ENCODE peak calls at places on chromosome 10, in nine cellular contexts. H is adrenal gland, V is transverse colon, U is IMR-90, Y is BE2C, A is psoas muscle, Q is ovary, C is cardiac muscle cell, D is spleen. I is an unnamed sample.

GRCh38 chr10:128929905-128930304 is 537.1 kb upstream of the MGMT start:
- DNase-seq in H (no peak), V (no peak), U (no peak), Y (no peak), A (no peak), Q (no peak), C (no peak), D (no peak), I (no peak)

GRCh38 chr10:14438057-14438456 is 107.3 kb upstream of the FRMD4A start:
- DNase-seq in H (no peak), V (no peak), U (no peak), Y (no peak), A (no peak), Q (no peak), C (no peak), D (no peak), I (no peak)

GRCh38 chr10:14678637-14679036 is 96.1 kb downstream of the FAM107B start:
- DNase-seq in H (no peak), V (no peak), U (no peak), Y (no peak), A (no peak), Q (no peak), C (no peak), D (no peak), I (no peak)

GRCh38 chr10:72088879-72089585 is 681 bp upstream of the SPOCK2 start:
- DNase-seq in H (no peak), V (no peak), U (no peak), Y (peak; percentile 39), A (peak; percentile 61), Q (no peak), C (peak; percentile 49), D (peak; percentile 86), I (no peak)

GRCh38 chr10:66627156-66627555 is 298.7 kb upstream of the LRRTM3 start:
- DNase-seq in H (no peak), V (no peak), U (no peak), Y (peak; percentile 42), A (no peak), Q (no peak), C (no peak), D (no peak), I (no peak)

GRCh38 chr10:9076066-9076465 is 1021.6 kb downstream of the GATA3 start:
- DNase-seq in H (no peak), V (no peak), U (no peak), Y (no peak), A (no peak), Q (no peak), C (no peak), D (no peak), I (no peak)

GRCh38 chr10:95601116-95601719 is 40.0 kb upstream of the SORBS1 start:
- DNase-seq in H (peak; percentile 88), V (peak; percentile 87), U (peak; percentile 84), Y (peak; percentile 74), A (peak; percentile 75), Q (peak; percentile 76), C (peak; percentile 93), D (no peak), I (peak; percentile 67)

GRCh38 chr10:86077871-86078638 is 288.5 kb downstream of the GRID1 start:
- DNase-seq in H (peak; percentile 13), V (no peak), U (no peak), Y (no peak), A (no peak), Q (no peak), C (no peak), D (peak; percentile 47), I (no peak)

GRCh38 chr10:76303682-76304316 is 872.4 kb downstream of the LRMDA start:
- DNase-seq in H (peak; percentile 73), V (peak; percentile 63), U (peak; percentile 71), Y (peak; percentile 74), A (peak; percentile 52), Q (peak; percentile 66), C (peak; percentile 87), D (no peak), I (no peak)

GRCh38 chr10:76302936-76303656 is 871.7 kb downstream of the LRMDA start:
- DNase-seq in H (no peak), V (no peak), U (no peak), Y (no peak), A (no peak), Q (peak; percentile 23), C (peak; percentile 33), D (no peak), I (no peak)

GRCh38 chr10:76301950-76302349 is 870.5 kb downstream of the LRMDA start:
- DNase-seq in H (no peak), V (no peak), U (no peak), Y (no peak), A (no peak), Q (no peak), C (no peak), D (no peak), I (no peak)

GRCh38 chr10:76299501-76299900 is 868.1 kb downstream of the LRMDA start:
- DNase-seq in H (no peak), V (no peak), U (no peak), Y (no peak), A (no peak), Q (no peak), C (no peak), D (no peak), I (no peak)

GRCh38 chr10:76302491-76302890 is 871.1 kb downstream of the LRMDA start:
- DNase-seq in H (no peak), V (no peak), U (no peak), Y (no peak), A (no peak), Q (no peak), C (peak; percentile 28), D (no peak), I (no peak)
- H3K4me1 ChIP-seq in H (peaks cover 4% of the 10 kb centered on the region), V (no peaks in the 10 kb centered on the region), U (peaks cover 9% of the 10 kb centered on the region), Y (no peaks in the 10 kb centered on the region), A (no peaks in the 10 kb centered on the region), Q (peaks cover 5% of the 10 kb centered on the region), C (peaks cover 28% of the 10 kb centered on the region), D (no peaks in the 10 kb centered on the region), I (no peaks in the 10 kb centered on the region)

GRCh38 chr10:121610798-121611325 is 12.6 kb upstream of the FGFR2 start:
- DNase-seq in H (no peak), V (no peak), U (no peak), Y (no peak), A (no peak), Q (no peak), C (no peak), D (peak; percentile 11), I (no peak)

GRCh38 chr10:121609426-121610380 is 11.5 kb upstream of the FGFR2 start:
- DNase-seq in H (no peak), V (no peak), U (no peak), Y (no peak), A (no peak), Q (no peak), C (no peak), D (peak; percentile 42), I (no peak)

GRCh38 chr10:121607310-121608055 is 9.2 kb upstream of the FGFR2 start:
- DNase-seq in H (no peak), V (no peak), U (no peak), Y (no peak), A (no peak), Q (no peak), C (no peak), D (no peak), I (no peak)

GRCh38 chr10:121611431-121612159 is 13.4 kb upstream of the FGFR2 start:
- DNase-seq in H (no peak), V (no peak), U (no peak), Y (peak; percentile 23), A (no peak), Q (no peak), C (no peak), D (peak; percentile 39), I (no peak)

DNA sequence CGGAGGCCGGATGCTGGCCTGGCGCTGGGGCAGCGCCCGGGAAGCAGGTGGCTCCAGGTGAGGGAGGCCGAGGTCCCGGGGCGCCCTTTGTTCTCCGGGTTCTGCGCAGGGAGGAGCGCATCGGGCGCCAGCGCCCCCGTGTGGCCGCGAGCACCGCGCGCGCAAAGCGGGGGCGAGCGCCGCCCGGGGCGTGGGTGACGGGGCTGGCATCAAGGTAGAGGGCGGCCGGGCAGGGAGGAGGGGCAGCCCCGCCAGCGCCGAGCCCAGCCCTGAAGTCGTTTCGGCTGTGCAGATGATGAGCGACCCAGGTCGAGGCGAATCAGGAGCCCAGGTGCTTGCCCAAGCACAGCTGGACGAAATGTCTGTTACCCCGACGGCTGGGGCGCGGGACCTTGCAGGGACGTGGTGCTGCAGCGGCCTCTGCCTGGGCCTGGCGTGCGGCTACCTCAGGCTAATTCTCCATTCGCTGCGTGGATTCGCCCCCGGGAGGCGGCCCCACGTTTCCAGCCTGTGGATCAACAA is 10.5 kb upstream of the FGFR2 start:
- DNase-seq in H (peak; percentile 48), V (peak; percentile 75), U (no peak), Y (peak; percentile 50), A (peak; percentile 29), Q (peak; percentile 71), C (peak; percentile 27), D (peak; percentile 68), I (no peak)
- TF ChIP-seq CTCF in H (peak; percentile 62), V (peak; percentile 94), U (peak; percentile 40), Y (peak; percentile 58), A (peak; percentile 65), Q (peak; percentile 89), C (peak; percentile 79), D (peak; percentile 62), I (peak; percentile 87)

GRCh38 chr10:125983161-125983560 is 86.8 kb downstream of the FANK1 start:
- DNase-seq in H (no peak), V (no peak), U (no peak), Y (no peak), A (no peak), Q (no peak), C (no peak), D (no peak), I (no peak)

GRCh38 chr10:125985557-125986246 is 89.3 kb downstream of the FANK1 start:
- DNase-seq in H (no peak), V (no peak), U (no peak), Y (no peak), A (no peak), Q (no peak), C (no peak), D (no peak), I (no peak)

GRCh38 chr10:125982256-125982948 is 86.0 kb downstream of the FANK1 start:
- DNase-seq in H (peak; percentile 70), V (peak; percentile 17), U (peak; percentile 74), Y (peak; percentile 75), A (no peak), Q (peak; percentile 28), C (peak; percentile 76), D (no peak), I (no peak)

GRCh38 chr10:125980521-125980920 is 84.2 kb downstream of the FANK1 start:
- DNase-seq in H (no peak), V (no peak), U (no peak), Y (no peak), A (no peak), Q (no peak), C (no peak), D (no peak), I (no peak)

DNA sequence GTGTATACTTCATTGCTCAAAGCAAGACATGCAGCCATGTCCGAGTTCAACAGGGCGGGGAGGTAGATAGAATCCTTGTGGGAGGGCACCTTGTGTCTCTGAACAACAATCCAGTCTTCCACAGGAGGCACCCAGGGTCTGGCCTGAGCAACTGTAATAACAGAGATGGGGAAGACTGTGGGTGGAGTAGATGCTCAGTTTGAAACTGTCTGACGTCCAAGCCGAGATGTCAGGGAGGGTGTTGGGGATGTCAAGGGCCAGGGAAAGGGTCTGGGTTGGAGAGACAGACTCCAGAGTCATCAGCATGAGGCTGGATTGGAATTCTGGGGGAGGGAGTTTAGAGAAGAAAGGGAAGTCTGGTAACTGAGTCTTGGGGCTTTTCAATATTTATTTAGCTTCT is 88.0 kb downstream of the FANK1 start:
- DNase-seq in H (no peak), V (no peak), U (no peak), Y (no peak), A (no peak), Q (no peak), C (no peak), D (no peak), I (no peak)
- H3K4me3 ChIP-seq in H (no peak overlapping the region), V (no peak overlapping the region), U (no peak overlapping the region), Y (no peak overlapping the region), A (no peak overlapping the region), Q (no peak overlapping the region), C (no peak overlapping the region), D (no peak overlapping the region), I (no peak overlapping the region)

GRCh38 chr10:126872135-126872534 is 33.1 kb upstream of the DOCK1 start:
- DNase-seq in H (no peak), V (no peak), U (no peak), Y (no peak), A (no peak), Q (no peak), C (no peak), D (no peak), I (no peak)

GRCh38 chr10:126867567-126868365 is 37.5 kb upstream of the DOCK1 start:
- DNase-seq in H (no peak), V (no peak), U (peak; percentile 79), Y (no peak), A (no peak), Q (no peak), C (peak; percentile 18), D (peak; percentile 18), I (no peak)

GRCh38 chr10:126877390-126877789 is 27.8 kb upstream of the DOCK1 start:
- DNase-seq in H (no peak), V (no peak), U (no peak), Y (no peak), A (no peak), Q (no peak), C (no peak), D (no peak), I (no peak)

GRCh38 chr10:126876456-126876855 is 28.8 kb upstream of the DOCK1 start:
- DNase-seq in H (no peak), V (no peak), U (no peak), Y (no peak), A (no peak), Q (no peak), C (no peak), D (no peak), I (no peak)

DNA sequence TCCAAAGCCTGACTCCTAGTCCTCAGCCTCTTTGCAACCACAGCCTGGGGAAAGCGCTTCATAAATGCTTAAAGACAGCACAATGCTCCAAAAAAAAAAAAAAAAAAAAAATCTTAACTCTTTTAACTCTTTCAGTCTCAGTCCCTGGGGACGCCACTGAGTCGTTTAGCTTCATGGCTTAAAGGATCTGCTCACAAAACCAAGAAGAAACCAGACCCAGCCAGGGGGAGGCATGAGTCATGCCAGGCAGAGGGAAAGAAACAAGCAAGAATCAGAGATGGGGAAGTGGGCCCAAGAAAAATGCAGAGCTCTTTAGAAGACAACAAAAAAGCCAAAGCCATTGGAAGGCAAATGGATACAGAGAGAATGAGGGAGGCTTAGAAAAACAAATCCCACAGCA is 32.5 kb upstream of the DOCK1 start:
- DNase-seq in H (no peak), V (no peak), U (no peak), Y (no peak), A (no peak), Q (no peak), C (no peak), D (no peak), I (no peak)
- H3K4me1 ChIP-seq in H (no peaks in the 10 kb centered on the region), V (no peaks in the 10 kb centered on the region), U (no peaks in the 10 kb centered on the region), Y (no peaks in the 10 kb centered on the region), A (no peaks in the 10 kb centered on the region), Q (no peaks in the 10 kb centered on the region), C (no peaks in the 10 kb centered on the region), D (no peaks in the 10 kb centered on the region), I (no peaks in the 10 kb centered on the region)

I was measured in keratinocyte.